ENCODE peak calls at places on chromosomes 4 and X, in six cellular contexts. R, T, C, G, Q and Y are unnamed samples.

GRCh38 chrX:51614353-51614752 is 4.4 kb downstream of the CENPVL3 start:
- DNase-seq in G (no peak), R (no peak), T (no peak), C (peak), Q (peak), Y (no peak)

GRCh38 chr4:80243274-80244018 is 23.0 kb upstream of the FGF5 start:
- DNase-seq in G (no peak), R (no peak), C (no peak), Q (no peak), T (no peak), Y (no peak)

GRCh38 chr4:153344131-153345010 is at the start of gene MND1:
- DNase-seq in Q (peak), G (peak), R (peak), T (peak), C (peak), Y (no peak)

GRCh38 chr4:1746265-1746691 is 25.0 kb downstream of the TACC3 start:
- DNase-seq in R (peak), G (peak), Q (peak), T (peak), C (peak), Y (no peak)

GRCh38 chr4:7908668-7909067 is 31.0 kb downstream of the AFAP1 start:
- DNase-seq in T (no peak), C (no peak), Q (no peak), G (no peak), R (no peak), Y (no peak)

GRCh38 chr4:54228064-54228527 is 997 bp upstream of the PDGFRA start:
- DNase-seq in R (peak), T (peak), C (no peak), Q (peak), G (peak), Y (peak)

GRCh38 chr4:150609131-150609530 is 27.2 kb downstream of the MAB21L2 start:
- DNase-seq in C (no peak), G (no peak), R (no peak), T (no peak), Q (no peak), Y (no peak)

GRCh38 chr4:8435656-8436121 is 4.8 kb downstream of the ACOX3 start:
- DNase-seq in G (peak), Q (no peak), C (no peak), T (peak), R (no peak), Y (no peak)

GRCh38 chrX:148416142-148416541 is 84.3 kb upstream of the AFF2 start:
- DNase-seq in G (no peak), R (no peak), Q (no peak), C (no peak), T (no peak), Y (no peak)

GRCh38 chrX:7730071-7730470 is 112.9 kb upstream of the VCX start:
- DNase-seq in G (no peak), R (no peak), T (no peak), Q (no peak), C (peak), Y (no peak)

GRCh38 chrX:24696241-24696640 is 2.5 kb downstream of the POLA1 start:
- DNase-seq in R (no peak), C (no peak), G (no peak), Q (no peak), T (no peak), Y (no peak)

GRCh38 chr4:182454440-182455013 is 211.3 kb downstream of the TENM3 start:
- DNase-seq in Q (no peak), G (no peak), R (no peak), T (no peak), C (no peak), Y (no peak)

GRCh38 chr4:83305187-83305586 is 20.6 kb upstream of the COQ2 start:
- DNase-seq in Q (no peak), R (no peak), T (no peak), C (no peak), G (no peak), Y (no peak)

GRCh38 chrX:133444952-133445831 is 29.9 kb upstream of the GPC4 start:
- DNase-seq in C (peak), Q (no peak), R (no peak), T (no peak), G (peak), Y (no peak)

GRCh38 chr4:109177411-109177810 is 125.0 kb downstream of the COL25A1 start:
- DNase-seq in C (no peak), G (no peak), T (no peak), Q (no peak), R (no peak), Y (no peak)

GRCh38 chrX:46547857-46548256 is 2.6 kb upstream of the ZNF674 start:
- DNase-seq in C (no peak), G (no peak), T (no peak), R (no peak), Q (no peak), Y (no peak)

GRCh38 chrX:24391362-24391761 is 30.9 kb downstream of the SUPT20HL1 start:
- DNase-seq in T (no peak), C (no peak), R (no peak), G (no peak), Q (no peak), Y (no peak)

GRCh38 chr4:52091811-52092210 is 40.7 kb downstream of the SPATA18 start:
- DNase-seq in C (no peak), Q (no peak), G (no peak), T (no peak), R (no peak), Y (no peak)

GRCh38 chrX:13816899-13817298 is at the start of gene GPM6B:
- DNase-seq in T (no peak), Q (no peak), C (no peak), R (peak), G (no peak), Y (no peak)

GRCh38 chr4:169412046-169412445 is 141.3 kb upstream of the SH3RF1 start:
- DNase-seq in G (no peak), C (no peak), Q (no peak), R (no peak), T (no peak), Y (no peak)
- TF ChIP-seq CTCF in G (no peak), C (no peak), Q (no peak), R (no peak), T (no peak), Y (no peak)

GRCh38 chrX:152871260-152871659 is 26.6 kb upstream of the ZNF185 start:
- DNase-seq in G (no peak), Q (no peak), T (no peak), C (no peak), R (no peak), Y (no peak)
- TF ChIP-seq POLR2AphosphoS5 in G (no peak), Q (no peak), T (no peak), C (no peak), R (no peak), Y (no peak)

DNA sequence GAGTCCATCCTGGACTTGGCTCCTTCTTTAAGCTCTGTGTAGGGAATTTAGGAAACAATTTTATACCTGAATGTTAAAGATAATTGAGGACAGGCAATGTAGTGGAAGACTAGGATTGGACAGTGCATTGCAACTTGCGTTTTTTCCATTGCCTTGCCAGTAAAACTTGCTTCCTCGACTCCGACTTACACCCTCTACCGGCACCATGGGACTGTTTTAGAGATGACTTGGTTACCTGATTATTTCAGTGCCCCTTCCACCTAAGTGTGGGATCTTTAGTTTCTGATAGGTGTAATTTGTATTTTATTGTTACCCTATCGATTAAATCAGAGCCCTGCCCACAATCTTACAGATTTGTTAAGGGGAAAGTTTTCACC is 1.2 kb downstream of the PRPS1 start:
- DNase-seq in C (peak), T (no peak), G (no peak), R (no peak), Q (peak), Y (no peak)
- TF ChIP-seq CTCF in C (no peak), T (no peak), G (no peak), R (no peak), Q (peak), Y (peak)

GRCh38 chrX:12307961-12308360 is 169.7 kb downstream of the FRMPD4 start:
- DNase-seq in G (no peak), R (no peak), Q (no peak), T (no peak), C (no peak), Y (no peak)

GRCh38 chrX:12309733-12310054 is 171.4 kb downstream of the FRMPD4 start:
- DNase-seq in T (no peak), G (no peak), Q (no peak), C (no peak), R (no peak), Y (no peak)

GRCh38 chrX:12308420-12308819 is 170.1 kb downstream of the FRMPD4 start:
- DNase-seq in Q (no peak), R (peak), G (no peak), C (no peak), T (no peak), Y (no peak)

GRCh38 chrX:12304261-12304660 is 166.0 kb downstream of the FRMPD4 start:
- DNase-seq in R (no peak), T (no peak), Q (no peak), C (no peak), G (no peak), Y (no peak)

DNA sequence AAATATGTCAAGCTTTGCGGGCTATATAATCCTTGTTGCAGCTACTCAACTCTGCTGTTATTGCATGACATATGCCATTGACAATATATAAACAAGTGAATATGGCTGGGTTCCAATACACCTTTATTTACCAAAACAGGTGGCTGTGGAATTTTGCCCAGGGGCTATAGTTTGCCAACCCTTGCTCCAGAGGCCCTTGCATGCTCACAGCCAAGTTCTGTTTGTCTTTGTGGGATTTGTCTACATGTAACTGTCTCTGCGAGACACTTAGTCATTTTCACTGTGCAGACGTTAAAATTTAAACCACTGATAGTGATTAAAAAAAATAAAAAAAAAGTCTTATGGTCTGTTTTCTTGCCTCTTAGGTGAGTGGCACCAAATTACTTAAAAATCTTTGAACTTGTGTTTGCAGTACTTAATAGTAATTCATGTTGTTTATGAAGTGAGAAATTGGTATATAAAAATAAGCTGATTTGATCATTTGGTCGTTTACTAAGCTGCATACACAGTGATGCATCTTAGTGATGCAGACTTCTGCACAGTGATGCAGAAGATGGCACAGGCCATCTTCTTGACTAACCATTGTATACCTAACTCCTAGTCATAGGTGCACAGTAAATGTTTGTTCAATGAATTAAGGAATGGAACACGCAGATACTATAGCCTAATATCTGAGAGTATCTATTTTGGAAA is 170.9 kb downstream of the FRMPD4 start:
- DNase-seq in R (no peak), G (no peak), C (no peak), T (no peak), Q (no peak), Y (no peak)
- TF ChIP-seq POLR2AphosphoS5 in R (no peak), G (no peak), C (no peak), T (no peak), Q (no peak), Y (no peak)

GRCh38 chr4:147678796-147679549 is 5.0 kb downstream of the PRMT9 start:
- DNase-seq in T (no peak), R (no peak), G (no peak), C (no peak), Q (no peak), Y (no peak)
- TF ChIP-seq CTCF in T (no peak), R (no peak), G (no peak), C (no peak), Q (no peak), Y (no peak)

GRCh38 chr4:173281420-173282333 is 52.5 kb downstream of the HMGB2 start:
- DNase-seq in R (no peak), C (peak), Q (no peak), G (no peak), T (no peak), Y (no peak)
- TF ChIP-seq POLR2AphosphoS5 in R (no peak), C (peak), Q (no peak), G (no peak), T (no peak), Y (no peak)

DNA sequence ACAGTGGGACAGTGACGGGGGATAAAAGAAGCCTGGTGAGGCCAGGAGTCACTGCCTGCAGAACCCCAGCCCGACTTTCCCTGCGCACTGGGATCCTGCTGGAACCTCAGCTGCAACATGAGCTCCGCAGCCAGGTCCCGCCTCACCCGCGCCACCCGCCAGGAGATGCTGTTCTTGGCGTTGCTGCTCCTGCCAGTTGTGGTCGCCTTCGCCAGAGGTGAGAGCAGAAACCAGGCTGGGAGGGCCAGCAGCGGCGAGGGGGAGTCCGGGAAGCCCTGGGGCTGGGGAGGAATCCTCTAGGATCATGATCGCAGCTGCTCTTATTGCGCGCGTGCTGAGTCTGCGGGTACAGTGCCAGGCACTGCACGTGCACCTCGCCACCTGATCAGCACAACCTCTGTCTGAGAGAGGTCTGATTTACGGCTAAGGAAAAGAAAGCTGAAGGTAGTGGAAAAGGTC is at the start of gene PF4V1:
- DNase-seq in Q (no peak), R (peak), G (peak), T (peak), C (no peak), Y (no peak)
- TF ChIP-seq CTCF in Q (no peak), R (no peak), G (no peak), T (no peak), C (no peak), Y (no peak)

GRCh38 chr4:142850478-142850877 is 4.4 kb upstream of the INPP4B start:
- DNase-seq in C (no peak), Q (peak), T (no peak), R (no peak), G (no peak), Y (no peak)

GRCh38 chr4:142845293-142846070 is 619 bp downstream of the INPP4B start:
- DNase-seq in Q (peak), R (peak), G (peak), C (no peak), T (peak), Y (no peak)

GRCh38 chr4:142846105-142846728 is at the start of gene INPP4B:
- DNase-seq in R (peak), T (peak), G (peak), C (peak), Q (peak), Y (no peak)

GRCh38 chr4:142844782-142845181 is 1.3 kb downstream of the INPP4B start:
- DNase-seq in T (no peak), C (no peak), R (no peak), Q (no peak), G (no peak), Y (no peak)

DNA sequence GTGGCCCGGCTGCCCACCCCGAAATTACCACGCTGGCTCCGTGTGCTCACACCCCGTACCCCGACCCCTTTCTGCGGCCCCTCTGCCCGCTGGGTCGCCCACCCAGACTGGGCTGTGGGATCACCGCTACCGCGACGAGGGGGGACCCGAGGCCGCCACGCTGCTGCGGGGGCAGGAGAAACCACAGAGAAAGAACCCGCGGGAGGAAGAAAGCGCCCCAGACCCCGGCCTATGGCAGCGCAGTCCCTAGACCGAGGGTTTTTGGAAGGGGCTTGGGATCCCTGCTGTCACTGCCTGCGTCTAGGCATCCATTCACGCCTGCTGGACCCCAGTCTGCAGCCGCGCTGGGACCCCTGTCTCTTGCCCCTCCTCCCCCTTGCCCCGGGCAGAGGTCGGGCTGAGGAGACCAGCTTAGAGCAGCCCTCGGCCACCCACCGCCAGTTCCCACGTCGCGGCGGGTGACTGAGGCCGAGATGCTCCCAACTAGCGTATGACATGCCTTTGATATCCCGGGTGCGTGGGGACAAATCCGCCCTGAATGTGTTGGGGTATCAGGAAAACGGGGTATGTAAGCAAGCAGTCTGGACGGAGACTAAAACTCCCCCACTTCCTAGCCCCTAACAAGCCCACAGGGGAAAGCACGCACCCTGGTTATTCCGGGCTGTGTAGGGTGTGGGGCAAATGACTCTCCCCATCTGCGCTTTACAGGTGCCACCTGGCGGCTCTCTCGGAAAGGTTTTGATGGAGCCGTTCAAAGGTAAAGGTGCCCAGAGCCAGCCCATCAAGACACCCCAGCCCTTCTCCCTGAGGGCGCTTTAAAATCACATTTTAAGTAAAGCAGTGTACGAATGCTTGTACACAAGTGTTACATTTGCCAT is 867 bp upstream of the INPP4B start:
- DNase-seq in Q (peak), T (peak), C (no peak), R (no peak), G (peak), Y (no peak)
- TF ChIP-seq POLR2AphosphoS5 in Q (no peak), T (no peak), C (no peak), R (no peak), G (no peak), Y (no peak)